ENCODE peak calls at places on chromosomes 1 and 21, in six cellular contexts. M, Z, B, N, V and W are unnamed samples.
A peak's percentile ranks its signal among the peaks of the same experiment; 100 is the strongest.

GRCh38 chr1:214670098-214670497 is 67.1 kb downstream of the CENPF start:
- DNase-seq in M (peak; percentile 30), B (peak; percentile 79), N (no peak), V (no peak), Z (no peak), W (peak; percentile 6)

GRCh38 chr21:28311776-28312175 is 680.9 kb downstream of the LTN1 start:
- DNase-seq in B (no peak), N (no peak), M (no peak), Z (no peak), V (peak; percentile 7), W (peak; percentile 14)

GRCh38 chr1:151815716-151816327 is 10.6 kb upstream of the LINGO4 start:
- DNase-seq in Z (no peak), V (no peak), B (no peak), N (no peak), M (no peak), W (no peak)

GRCh38 chr21:40053007-40053406 is 185.8 kb downstream of the PCP4 start:
- DNase-seq in Z (no peak), N (no peak), V (no peak), B (no peak), M (peak; percentile 10), W (no peak)

GRCh38 chr1:66353207-66353606 is 180.7 kb upstream of the SGIP1 start:
- DNase-seq in M (no peak), V (no peak), Z (no peak), N (peak; percentile 60), B (no peak), W (no peak)

GRCh38 chr1:193031431-193031830 is 27.7 kb downstream of the UCHL5 start:
- DNase-seq in N (no peak), V (peak; percentile 20), Z (no peak), M (no peak), B (peak; percentile 53), W (peak; percentile 49)

GRCh38 chr1:33222381-33222780 is 33.9 kb upstream of the ZNF362 start:
- DNase-seq in Z (no peak), B (no peak), N (no peak), V (no peak), M (no peak), W (peak; percentile 62)

GRCh38 chr1:21550097-21550496 is 40.9 kb downstream of the ALPL start:
- DNase-seq in B (no peak), V (peak; percentile 3), Z (no peak), M (peak; percentile 57), N (no peak), W (peak; percentile 39)

GRCh38 chr1:63829349-63830327 is 55.8 kb downstream of the ROR1 start:
- DNase-seq in V (no peak), B (peak; percentile 78), M (no peak), N (no peak), Z (no peak), W (peak; percentile 49)

GRCh38 chr1:46575300-46575699 is 23.9 kb upstream of the KNCN start:
- DNase-seq in M (no peak), Z (no peak), V (no peak), B (no peak), N (no peak), W (no peak)

DNA sequence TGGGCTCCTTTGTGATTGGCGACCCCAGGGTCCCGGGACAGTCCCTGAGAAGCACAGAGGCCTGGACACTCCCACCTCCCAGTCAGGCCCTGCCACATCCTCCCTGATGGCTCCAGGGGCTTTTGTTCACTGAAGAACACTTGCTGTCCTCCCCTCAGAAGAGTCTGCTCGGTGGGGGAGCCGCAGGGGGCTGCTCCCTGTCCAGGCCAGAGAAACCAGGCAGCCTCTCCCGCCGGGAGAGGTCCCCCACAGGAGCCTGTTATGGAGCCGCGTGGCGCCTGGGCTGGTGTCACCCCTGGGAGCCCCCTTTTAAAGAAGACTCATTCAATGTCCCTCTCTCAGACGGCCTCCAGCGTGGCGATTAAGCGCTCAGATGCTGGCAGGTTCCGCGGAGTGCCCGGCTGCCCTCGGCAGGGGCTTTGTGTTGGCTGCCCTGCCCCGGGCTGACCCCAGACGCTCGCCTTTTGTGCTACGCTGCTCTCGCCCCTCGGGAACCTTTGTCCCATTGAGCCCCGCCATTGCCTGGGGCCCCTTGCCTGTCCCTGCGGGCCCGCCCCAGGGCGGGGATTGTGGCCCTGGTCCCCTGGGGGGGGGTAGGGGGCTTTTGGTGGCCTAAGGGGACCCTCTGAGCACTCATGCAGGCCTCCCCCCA is 43.1 kb downstream of the SKI start:
- DNase-seq in N (peak; percentile 89), V (no peak), B (no peak), M (no peak), Z (no peak), W (no peak)
- H3K9ac ChIP-seq in N (no peak overlapping the region), V (no peak overlapping the region), B (no peak overlapping the region), M (no peak overlapping the region), Z (no peak overlapping the region), W (peak overlapping the region; percentile 28)

DNA sequence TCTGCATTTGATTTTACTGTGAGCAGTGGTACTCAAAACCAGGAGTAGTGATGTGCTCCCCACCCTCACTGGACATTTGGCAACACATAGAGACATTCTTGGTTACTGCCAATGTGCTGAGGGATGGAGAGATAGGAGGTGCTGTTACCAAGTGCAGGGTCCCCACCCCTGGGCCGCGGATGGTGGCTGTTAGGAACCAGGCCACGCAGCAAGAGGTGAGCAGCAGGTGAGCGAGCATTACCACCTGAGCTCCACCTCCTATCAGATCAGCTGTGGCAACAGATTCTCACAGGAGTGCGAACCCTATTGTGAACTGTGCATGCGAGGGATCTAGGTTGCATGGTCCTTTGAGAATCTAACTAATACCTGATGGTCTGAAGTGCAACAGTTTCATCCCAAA is 95.7 kb downstream of the AKT3 start:
- DNase-seq in B (no peak), Z (no peak), N (no peak), V (no peak), M (no peak), W (no peak)
- H3K4me3 ChIP-seq in B (no peak overlapping the region), Z (no peak overlapping the region), N (no peak overlapping the region), V (no peak overlapping the region), M (no peak overlapping the region), W (no peak overlapping the region)

GRCh38 chr1:116496898-116497297 is 73.9 kb downstream of the CD58 start:
- DNase-seq in B (no peak), Z (no peak), N (no peak), V (no peak), M (no peak), W (no peak)
- H3K27ac ChIP-seq in B (no peak overlapping the region), Z (no peak overlapping the region), N (no peak overlapping the region), V (no peak overlapping the region), M (no peak overlapping the region), W (no peak overlapping the region)

GRCh38 chr1:17865912-17866311 is 110.8 kb downstream of the ACTL8 start:
- DNase-seq in Z (no peak), N (no peak), B (no peak), M (no peak), V (no peak), W (peak; percentile 50)
- H3K9ac ChIP-seq in Z (no peak overlapping the region), N (no peak overlapping the region), B (no peak overlapping the region), M (peak overlapping the region; percentile 35), V (no peak overlapping the region), W (peak overlapping the region; percentile 69)

GRCh38 chr1:23174383-23175110 is 5.9 kb upstream of the LUZP1 start:
- DNase-seq in Z (no peak), V (no peak), N (no peak), M (no peak), B (no peak), W (no peak)

GRCh38 chr1:23177031-23177430 is 8.4 kb upstream of the LUZP1 start:
- DNase-seq in Z (no peak), B (no peak), V (no peak), M (no peak), N (no peak), W (no peak)

GRCh38 chr1:23178414-23178813 is 9.8 kb upstream of the LUZP1 start:
- DNase-seq in V (no peak), B (no peak), M (no peak), N (no peak), Z (no peak), W (peak; percentile 17)

GRCh38 chr1:23178931-23179330 is 10.3 kb upstream of the LUZP1 start:
- DNase-seq in N (no peak), Z (no peak), B (peak; percentile 41), M (no peak), V (peak; percentile 48), W (peak; percentile 60)

GRCh38 chr1:23177438-23178380 is 9.1 kb upstream of the LUZP1 start:
- DNase-seq in B (peak; percentile 70), Z (no peak), N (peak; percentile 65), M (peak; percentile 72), V (peak; percentile 67), W (peak; percentile 92)
- H3K4me3 ChIP-seq in B (peak overlapping the region; percentile 51), Z (peak overlapping the region; percentile 49), N (peak overlapping the region; percentile 61), M (peak overlapping the region; percentile 64), V (peak overlapping the region; percentile 61), W (peak overlapping the region; percentile 70)

GRCh38 chr1:23960291-23960718 is 677 bp downstream of the PNRC2 start:
- DNase-seq in B (no peak), V (no peak), N (no peak), M (peak; percentile 39), Z (no peak), W (peak; percentile 70)

GRCh38 chr1:23963617-23964234 is 4.1 kb downstream of the PNRC2 start:
- DNase-seq in Z (no peak), B (no peak), N (no peak), V (no peak), M (no peak), W (no peak)

GRCh38 chr1:23957096-23957495 is 2.5 kb upstream of the PNRC2 start:
- DNase-seq in B (no peak), V (peak; percentile 86), Z (no peak), M (no peak), N (no peak), W (no peak)

GRCh38 chr1:23958810-23959460 is 693 bp upstream of the PNRC2 start:
- DNase-seq in Z (peak; percentile 86), N (no peak), B (peak; percentile 90), M (peak; percentile 94), V (peak; percentile 83), W (peak; percentile 93)

GRCh38 chr1:23959461-23960290 is at the start of gene PNRC2:
- DNase-seq in N (peak; percentile 95), M (peak; percentile 89), B (peak; percentile 95), V (peak; percentile 95), Z (peak; percentile 86), W (peak; percentile 99)
- H3K27ac ChIP-seq in N (peak within 1 kb of the TSS; percentile 99), M (peak within 1 kb of the TSS; percentile 98), B (peak within 1 kb of the TSS; percentile 96), V (peak within 1 kb of the TSS; percentile 97), Z (peak within 1 kb of the TSS; percentile 94), W (peak within 1 kb of the TSS; percentile 97)

DNA sequence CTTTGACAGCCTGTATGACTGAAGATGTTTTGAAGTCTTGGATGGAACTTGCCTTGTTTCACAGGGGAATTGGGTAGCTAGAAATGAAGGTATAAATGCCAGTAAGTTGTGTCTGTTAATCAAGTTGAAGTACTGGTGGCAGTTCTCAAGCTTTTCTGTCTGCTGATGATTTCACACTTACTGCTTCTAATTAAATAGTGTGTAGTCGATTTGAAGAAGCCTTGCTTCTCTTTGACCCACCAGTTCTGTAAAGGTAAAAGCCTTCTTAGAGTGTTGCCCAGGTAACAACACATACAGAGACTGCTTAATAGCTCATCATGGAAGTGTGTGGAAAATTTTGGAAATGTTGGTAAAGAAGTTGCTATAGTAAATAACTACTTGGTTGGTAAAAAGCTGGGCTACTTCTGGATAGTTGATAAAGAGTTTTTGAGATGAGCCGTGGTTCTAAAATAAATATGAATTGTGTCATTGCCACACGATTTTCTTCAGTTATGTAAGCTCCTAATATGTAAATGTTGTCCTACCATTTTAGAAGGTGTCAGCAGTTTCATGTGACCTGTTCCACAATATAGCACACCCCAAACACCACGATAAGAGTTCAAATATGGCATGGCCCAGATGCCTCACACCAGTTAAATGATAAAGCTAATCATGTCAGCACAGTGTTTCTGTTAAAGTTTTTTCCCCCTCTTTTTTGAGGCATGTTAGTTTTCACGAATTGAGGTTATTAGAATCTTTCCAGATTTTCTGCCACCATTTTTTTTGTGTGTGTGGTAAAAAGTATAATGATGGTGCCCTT is 7.4 kb downstream of the RABGAP1L start:
- DNase-seq in B (no peak), V (no peak), N (no peak), M (no peak), Z (no peak), W (no peak)
- H3K9ac ChIP-seq in B (no peak overlapping the region), V (no peak overlapping the region), N (no peak overlapping the region), M (no peak overlapping the region), Z (no peak overlapping the region), W (no peak overlapping the region)